ENCODE peak calls at places on chromosomes 11 and 22, in ten cellular contexts. One of them, this sample, is unnamed.
A peak's percentile ranks its signal among the peaks of the same experiment; 100 is the strongest.

GRCh38 chr11:129214710-129215295 is 22.7 kb upstream of the ARHGAP32 start:
- DNase-seq in activated CD4-positive, alpha-beta T cell treated with anti-CD3 and anti-CD28 coated beads for 24 hours: no peak
- DNase-seq in IMR-90: no peak
- DNase-seq in AG09309: no peak
- DNase-seq in Kasumi-1: no peak
- DNase-seq in M059J: no peak
- DNase-seq in NCI-H524: no peak
- DNase-seq in amygdala: no peak
- DNase-seq in cardiac septum: no peak
- DNase-seq in sciatic nerve: no peak
- DNase-seq in this sample: no peak

GRCh38 chr22:44361391-44362126 is 48.8 kb upstream of the SHISAL1 start:
- DNase-seq in sciatic nerve: no peak
- DNase-seq in AG09309: no peak
- DNase-seq in cardiac septum: no peak
- DNase-seq in IMR-90: no peak
- DNase-seq in amygdala: no peak
- DNase-seq in activated CD4-positive, alpha-beta T cell treated with anti-CD3 and anti-CD28 coated beads for 24 hours: no peak
- DNase-seq in M059J: no peak
- DNase-seq in Kasumi-1: no peak
- DNase-seq in NCI-H524: no peak
- DNase-seq in this sample: no peak

GRCh38 chr11:103433380-103433779 is 324.2 kb downstream of the DYNC2H1 start:
- DNase-seq in sciatic nerve: no peak
- DNase-seq in IMR-90: peak; percentile 94
- DNase-seq in AG09309: peak; percentile 52
- DNase-seq in NCI-H524: no peak
- DNase-seq in amygdala: no peak
- DNase-seq in M059J: peak; percentile 95
- DNase-seq in activated CD4-positive, alpha-beta T cell treated with anti-CD3 and anti-CD28 coated beads for 24 hours: no peak
- DNase-seq in cardiac septum: no peak
- DNase-seq in Kasumi-1: no peak
- DNase-seq in this sample: peak; percentile 90

GRCh38 chr11:128709402-128709801 is 15.5 kb downstream of the FLI1 start:
- DNase-seq in cardiac septum: no peak
- DNase-seq in sciatic nerve: no peak
- DNase-seq in IMR-90: peak; percentile 98
- DNase-seq in activated CD4-positive, alpha-beta T cell treated with anti-CD3 and anti-CD28 coated beads for 24 hours: no peak
- DNase-seq in M059J: peak; percentile 96
- DNase-seq in amygdala: no peak
- DNase-seq in Kasumi-1: no peak
- DNase-seq in NCI-H524: no peak
- DNase-seq in AG09309: peak; percentile 87
- DNase-seq in this sample: peak; percentile 84

GRCh38 chr11:20367313-20367948 is 3.9 kb downstream of the HTATIP2 start:
- DNase-seq in NCI-H524: no peak
- DNase-seq in IMR-90: peak; percentile 94
- DNase-seq in cardiac septum: no peak
- DNase-seq in Kasumi-1: no peak
- DNase-seq in activated CD4-positive, alpha-beta T cell treated with anti-CD3 and anti-CD28 coated beads for 24 hours: peak; percentile 39
- DNase-seq in AG09309: peak; percentile 62
- DNase-seq in M059J: peak; percentile 95
- DNase-seq in sciatic nerve: no peak
- DNase-seq in amygdala: no peak
- DNase-seq in this sample: peak; percentile 87

GRCh38 chr11:35944503-35945136 is 758 bp downstream of the LDLRAD3 start:
- DNase-seq in M059J: no peak
- DNase-seq in cardiac septum: no peak
- DNase-seq in amygdala: no peak
- DNase-seq in NCI-H524: no peak
- DNase-seq in IMR-90: no peak
- DNase-seq in activated CD4-positive, alpha-beta T cell treated with anti-CD3 and anti-CD28 coated beads for 24 hours: no peak
- DNase-seq in Kasumi-1: no peak
- DNase-seq in sciatic nerve: peak; percentile 74
- DNase-seq in AG09309: no peak
- DNase-seq in this sample: no peak

GRCh38 chr22:33873186-33873585 is 47.1 kb downstream of the LARGE1 start:
- DNase-seq in M059J: no peak
- DNase-seq in NCI-H524: no peak
- DNase-seq in amygdala: no peak
- DNase-seq in IMR-90: no peak
- DNase-seq in activated CD4-positive, alpha-beta T cell treated with anti-CD3 and anti-CD28 coated beads for 24 hours: no peak
- DNase-seq in AG09309: no peak
- DNase-seq in sciatic nerve: no peak
- DNase-seq in Kasumi-1: no peak
- DNase-seq in cardiac septum: peak; percentile 83
- DNase-seq in this sample: no peak

GRCh38 chr11:88231894-88232482 is 56.7 kb upstream of the RAB38 start:
- DNase-seq in Kasumi-1: peak; percentile 18
- DNase-seq in sciatic nerve: no peak
- DNase-seq in IMR-90: peak; percentile 40
- DNase-seq in cardiac septum: no peak
- DNase-seq in amygdala: no peak
- DNase-seq in AG09309: peak; percentile 5
- DNase-seq in activated CD4-positive, alpha-beta T cell treated with anti-CD3 and anti-CD28 coated beads for 24 hours: no peak
- DNase-seq in M059J: peak; percentile 45
- DNase-seq in NCI-H524: no peak
- DNase-seq in this sample: peak; percentile 47

GRCh38 chr22:25053153-25053805 is 100.8 kb downstream of the KIAA1671 start:
- DNase-seq in activated CD4-positive, alpha-beta T cell treated with anti-CD3 and anti-CD28 coated beads for 24 hours: no peak
- DNase-seq in sciatic nerve: no peak
- DNase-seq in NCI-H524: no peak
- DNase-seq in AG09309: no peak
- DNase-seq in Kasumi-1: no peak
- DNase-seq in M059J: peak; percentile 70
- DNase-seq in IMR-90: no peak
- DNase-seq in amygdala: no peak
- DNase-seq in cardiac septum: no peak
- DNase-seq in this sample: no peak

GRCh38 chr11:69361466-69361865 is 67.5 kb downstream of the MYEOV start:
- DNase-seq in NCI-H524: no peak
- DNase-seq in IMR-90: no peak
- DNase-seq in activated CD4-positive, alpha-beta T cell treated with anti-CD3 and anti-CD28 coated beads for 24 hours: no peak
- DNase-seq in amygdala: no peak
- DNase-seq in M059J: no peak
- DNase-seq in sciatic nerve: peak; percentile 7
- DNase-seq in AG09309: no peak
- DNase-seq in Kasumi-1: no peak
- DNase-seq in cardiac septum: peak; percentile 36
- DNase-seq in this sample: no peak

GRCh38 chr11:91047882-91048281 is 825.0 kb upstream of the CHORDC1 start:
- DNase-seq in activated CD4-positive, alpha-beta T cell treated with anti-CD3 and anti-CD28 coated beads for 24 hours: no peak
- DNase-seq in IMR-90: no peak
- DNase-seq in AG09309: no peak
- DNase-seq in amygdala: no peak
- DNase-seq in sciatic nerve: no peak
- DNase-seq in NCI-H524: no peak
- DNase-seq in cardiac septum: no peak
- DNase-seq in Kasumi-1: no peak
- DNase-seq in M059J: no peak
- DNase-seq in this sample: no peak

GRCh38 chr11:26571861-26572654 is at the start of gene MUC15:
- DNase-seq in sciatic nerve: no peak
- DNase-seq in IMR-90: no peak
- DNase-seq in Kasumi-1: no peak
- DNase-seq in NCI-H524: no peak
- DNase-seq in amygdala: no peak
- DNase-seq in AG09309: no peak
- DNase-seq in M059J: no peak
- DNase-seq in activated CD4-positive, alpha-beta T cell treated with anti-CD3 and anti-CD28 coated beads for 24 hours: no peak
- DNase-seq in cardiac septum: no peak
- DNase-seq in this sample: no peak

GRCh38 chr11:75155570-75156422 is 4.9 kb downstream of the SLCO2B1 start:
- DNase-seq in M059J: peak; percentile 40
- DNase-seq in amygdala: no peak
- DNase-seq in activated CD4-positive, alpha-beta T cell treated with anti-CD3 and anti-CD28 coated beads for 24 hours: no peak
- DNase-seq in NCI-H524: no peak
- DNase-seq in Kasumi-1: no peak
- DNase-seq in AG09309: no peak
- DNase-seq in IMR-90: no peak
- DNase-seq in cardiac septum: no peak
- DNase-seq in sciatic nerve: no peak
- DNase-seq in this sample: no peak

GRCh38 chr22:25929479-25929878 is 187.5 kb downstream of the MYO18B start:
- DNase-seq in M059J: no peak
- DNase-seq in amygdala: no peak
- DNase-seq in IMR-90: no peak
- DNase-seq in activated CD4-positive, alpha-beta T cell treated with anti-CD3 and anti-CD28 coated beads for 24 hours: no peak
- DNase-seq in NCI-H524: no peak
- DNase-seq in sciatic nerve: no peak
- DNase-seq in AG09309: no peak
- DNase-seq in Kasumi-1: no peak
- DNase-seq in cardiac septum: no peak
- DNase-seq in this sample: no peak